ENCODE peak calls at places on chromosomes 3 and 15, in five cellular contexts. E is GM10248, V is ureter, G is caudate nucleus, W is left ventricle myocardium superior. F is an unnamed sample.

GRCh38 chr15:64524778-64525177 is 64.4 kb downstream of the ZNF609 start:
- DNase-seq in V (no peak), W (no peak), E (no peak), G (no peak), F (no peak)

GRCh38 chr3:111012388-111013248 is 59.0 kb upstream of the NECTIN3 start:
- DNase-seq in V (no peak), W (no peak), G (no peak), E (no peak), F (peak)

GRCh38 chr3:27568393-27568792 is 84.2 kb upstream of the SLC4A7 start:
- DNase-seq in W (peak), V (peak), G (no peak), E (no peak), F (no peak)

GRCh38 chr3:50550079-50550736 is 17.3 kb downstream of the C3orf18 start:
- DNase-seq in E (peak), V (no peak), W (peak), G (no peak), F (peak)

GRCh38 chr15:101454365-101454764 is 35.1 kb downstream of the PCSK6 start:
- DNase-seq in V (no peak), W (no peak), G (no peak), E (no peak), F (no peak)

GRCh38 chr15:83993591-83993990 is 242.0 kb upstream of the GOLGA6L4 start:
- DNase-seq in W (no peak), E (no peak), V (no peak), G (no peak), F (no peak)

GRCh38 chr3:50604628-50605588 is 6.7 kb downstream of the CISH start:
- DNase-seq in G (no peak), E (no peak), W (peak), V (no peak), F (peak)

GRCh38 chr15:25905140-25905539 is 42.0 kb upstream of the ATP10A start:
- DNase-seq in E (no peak), V (no peak), G (no peak), W (no peak), F (no peak)

GRCh38 chr3:69250014-69250413 is 127.6 kb upstream of the LMOD3 start:
- DNase-seq in V (no peak), W (no peak), E (no peak), G (no peak), F (no peak)

F was measured in WERI-Rb-1.